ENCODE peak calls at places on chromosomes 11 and 22, in ten cellular contexts. R is heart left ventricle, S is lower lobe of right lung, A is neural progenitor cell, V is pancreas, G is dorsolateral prefrontal cortex, Z is stomach, H is right lobe of liver, C is esophagus squamous epithelium, L is left ventricle myocardium inferior. F is an unnamed sample.

GRCh38 chr11:3009481-3009880 is 17.4 kb upstream of the NAP1L4 start:
- DNase-seq in R (no peak), S (no peak), A (no peak), V (no peak), G (no peak), Z (no peak), H (no peak), C (no peak), L (no peak), F (no peak)

GRCh38 chr22:29664731-29665130 is 55.1 kb upstream of the CABP7 start:
- DNase-seq in R (no peak), S (no peak), A (no peak), V (no peak), G (no peak), Z (no peak), H (no peak), C (no peak), L (no peak), F (no peak)

GRCh38 chr11:9001736-9002135 is 2.1 kb downstream of the NRIP3 start:
- DNase-seq in R (no peak), S (no peak), A (no peak), V (no peak), G (no peak), Z (no peak), H (no peak), C (no peak), L (no peak), F (no peak)

GRCh38 chr22:39941661-39942060 is 18.5 kb upstream of the TMA7B start:
- DNase-seq in R (no peak), S (no peak), A (no peak), V (no peak), G (no peak), Z (no peak), H (no peak), C (no peak), L (no peak), F (no peak)

GRCh38 chr11:5380740-5381342 is 2.8 kb upstream of the OR51M1 start:
- DNase-seq in R (no peak), S (no peak), A (peak), V (peak), G (no peak), Z (peak), H (peak), C (no peak), L (peak), F (no peak)

GRCh38 chr22:43911351-43911750 is 12.3 kb upstream of the PNPLA3 start:
- DNase-seq in R (no peak), S (no peak), A (no peak), V (no peak), G (no peak), Z (no peak), H (no peak), C (no peak), L (no peak), F (no peak)

GRCh38 chr11:19980957-19981669 is 179.2 kb downstream of the DBX1 start:
- DNase-seq in R (no peak), S (no peak), A (no peak), V (no peak), G (no peak), Z (no peak), H (peak), C (no peak), L (no peak), F (no peak)

GRCh38 chr22:29954203-29954855 is 71.4 kb downstream of the MTMR3 start:
- DNase-seq in R (no peak), S (no peak), A (no peak), V (no peak), G (no peak), Z (no peak), H (no peak), C (no peak), L (no peak), F (no peak)

GRCh38 chr22:38699784-38700183 is 959 bp downstream of the JOSD1 start:
- DNase-seq in R (no peak), S (no peak), A (no peak), V (no peak), G (no peak), Z (no peak), H (no peak), C (no peak), L (no peak), F (no peak)

GRCh38 chr11:128458316-128458715 is 129.0 kb downstream of the ETS1 start:
- DNase-seq in R (no peak), S (no peak), A (no peak), V (no peak), G (no peak), Z (no peak), H (no peak), C (no peak), L (no peak), F (no peak)

GRCh38 chr22:46965552-46966494 is 203.4 kb downstream of the TBC1D22A start:
- DNase-seq in R (no peak), S (no peak), A (no peak), V (no peak), G (no peak), Z (no peak), H (no peak), C (no peak), L (no peak), F (peak)

GRCh38 chr22:42630211-42630610 is 10.2 kb downstream of the ATP5MGL start:
- DNase-seq in R (no peak), S (no peak), A (no peak), V (no peak), G (no peak), Z (no peak), H (no peak), C (no peak), L (no peak), F (no peak)

GRCh38 chr22:42633013-42633412 is 7.4 kb downstream of the ATP5MGL start:
- DNase-seq in R (no peak), S (no peak), A (no peak), V (no peak), G (no peak), Z (no peak), H (no peak), C (no peak), L (no peak), F (no peak)

GRCh38 chr22:42630901-42631602 is 9.3 kb downstream of the ATP5MGL start:
- DNase-seq in R (no peak), S (no peak), A (no peak), V (no peak), G (no peak), Z (no peak), H (no peak), C (no peak), L (no peak), F (no peak)

GRCh38 chr22:42635531-42635930 is 4.9 kb downstream of the ATP5MGL start:
- DNase-seq in R (peak), S (no peak), A (no peak), V (no peak), G (no peak), Z (peak), H (no peak), C (no peak), L (peak), F (peak)

GRCh38 chr22:42632096-42632495 is 8.3 kb downstream of the ATP5MGL start:
- DNase-seq in R (no peak), S (no peak), A (peak), V (no peak), G (no peak), Z (no peak), H (no peak), C (no peak), L (no peak), F (no peak)
- TF ChIP-seq CTCF in R (peak), S (no peak), A (peak), V (no peak), G (no peak), Z (no peak), H (peak), C (no peak), L (peak), F (peak)

GRCh38 chr11:33668468-33668825 is 32.2 kb downstream of the C11orf91 start:
- DNase-seq in R (no peak), S (no peak), A (no peak), V (no peak), G (no peak), Z (no peak), H (no peak), C (no peak), L (no peak), F (no peak)
- H3K27ac ChIP-seq in R (no peak), S (no peak), A (no peak), V (no peak), G (no peak), Z (no peak), H (no peak), C (peak), L (no peak), F (no peak)

GRCh38 chr22:22752199-22752555 is 107.8 kb downstream of the GGTLC2 start:
- DNase-seq in R (no peak), S (no peak), A (no peak), V (no peak), G (no peak), Z (no peak), H (no peak), C (no peak), L (no peak), F (no peak)

GRCh38 chr22:22751043-22751603 is 106.7 kb downstream of the GGTLC2 start:
- DNase-seq in R (no peak), S (no peak), A (no peak), V (no peak), G (no peak), Z (no peak), H (no peak), C (no peak), L (no peak), F (no peak)

GRCh38 chr22:22754268-22754657 is 109.8 kb downstream of the GGTLC2 start:
- DNase-seq in R (no peak), S (no peak), A (no peak), V (no peak), G (no peak), Z (no peak), H (no peak), C (no peak), L (no peak), F (no peak)

GRCh38 chr22:22753526-22754267 is 109.3 kb downstream of the GGTLC2 start:
- DNase-seq in R (no peak), S (no peak), A (peak), V (peak), G (no peak), Z (peak), H (peak), C (no peak), L (no peak), F (peak)

DNA sequence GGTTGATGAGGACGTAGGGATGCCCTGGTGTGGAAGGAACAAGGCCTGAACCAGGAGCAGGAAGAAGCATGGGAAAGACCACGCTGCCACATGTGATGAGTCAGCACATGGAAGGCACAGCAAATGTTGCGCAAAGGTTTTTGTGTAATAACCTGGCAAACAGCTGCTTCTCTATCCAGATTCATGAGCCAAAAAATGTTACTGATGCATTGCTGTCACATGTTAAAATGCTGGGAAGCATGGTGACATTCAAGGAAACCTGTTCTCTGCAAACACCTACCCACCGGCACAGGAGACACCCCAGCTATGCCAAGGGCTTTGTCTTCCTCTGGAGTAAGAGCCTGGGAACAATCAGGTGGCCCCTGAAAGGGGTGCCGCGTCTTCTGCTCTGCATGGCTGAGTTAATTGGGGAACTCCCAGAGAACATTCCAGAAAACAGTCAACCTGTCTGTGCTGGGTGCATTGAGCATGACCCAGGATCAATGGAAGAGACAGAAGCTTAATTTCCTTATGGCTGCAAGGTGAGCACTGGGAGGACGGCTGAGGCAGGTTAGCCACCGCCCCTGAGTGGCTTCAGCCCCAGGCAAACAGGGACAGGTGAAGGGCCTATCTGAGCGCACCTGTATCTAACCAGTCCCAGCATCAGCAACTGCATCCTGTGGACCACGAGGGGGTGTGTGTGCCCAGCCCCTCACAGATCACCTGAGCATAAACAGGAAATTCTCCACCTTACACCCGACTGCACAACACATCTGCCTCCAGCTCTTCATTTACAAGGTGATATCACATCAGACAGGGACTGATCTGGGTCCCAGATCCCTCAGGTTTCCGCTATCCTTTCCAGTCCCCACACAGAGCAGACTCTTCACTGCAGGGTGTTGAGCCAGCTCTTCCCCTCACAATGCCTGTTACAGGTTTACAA is 108.4 kb downstream of the GGTLC2 start:
- DNase-seq in R (no peak), S (no peak), A (no peak), V (no peak), G (no peak), Z (no peak), H (peak), C (no peak), L (no peak), F (no peak)
- H3K4me3 ChIP-seq in R (no peak), S (no peak), A (no peak), V (no peak), G (no peak), Z (no peak), H (no peak), C (no peak), L (no peak), F (no peak)

DNA sequence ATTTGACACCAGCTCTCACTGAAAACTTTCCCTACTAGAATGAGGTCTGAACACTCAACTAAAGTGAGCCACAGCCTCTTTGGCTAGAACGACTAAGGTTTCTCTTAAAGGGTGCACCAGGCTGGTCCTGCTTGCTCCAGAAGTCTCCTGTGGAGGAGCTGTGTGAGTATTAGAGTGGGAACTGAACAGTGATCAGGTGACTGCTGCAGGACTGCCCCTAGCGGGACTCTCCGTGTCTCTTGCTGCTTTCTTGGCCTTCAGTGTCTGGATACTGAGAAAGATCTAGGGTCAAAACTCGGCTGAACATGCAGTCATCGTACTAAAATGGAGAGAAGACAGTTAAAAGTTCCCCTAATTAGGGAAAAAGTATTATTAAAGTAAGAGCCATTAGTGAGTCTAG is 34.6 kb downstream of the FAM118A start:
- DNase-seq in R (no peak), S (no peak), A (peak), V (no peak), G (no peak), Z (no peak), H (no peak), C (no peak), L (no peak), F (no peak)
- TF ChIP-seq CTCF in R (peak), S (no peak), A (peak), V (no peak), G (no peak), Z (no peak), H (no peak), C (no peak), L (no peak), F (peak)

DNA sequence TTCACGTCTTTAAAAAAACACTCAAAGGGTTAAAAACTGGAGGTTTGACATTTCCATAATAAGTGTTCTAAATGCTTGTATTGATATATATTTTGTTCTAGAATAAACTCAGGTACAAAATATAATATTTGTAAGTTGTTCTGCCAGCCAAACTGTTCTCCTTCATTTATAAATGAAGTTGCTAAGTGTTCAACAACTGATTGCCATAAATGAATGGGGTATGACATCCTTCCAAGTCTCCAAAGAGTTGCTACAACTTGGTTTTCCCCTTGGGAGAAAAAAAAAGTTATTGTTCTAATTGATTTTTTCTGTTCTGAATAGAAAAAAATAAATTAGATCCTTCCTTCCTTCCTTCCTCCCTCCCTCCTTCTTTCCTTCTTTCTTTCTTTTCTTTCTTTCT is 65.4 kb upstream of the BLID start:
- DNase-seq in R (no peak), S (no peak), A (no peak), V (no peak), G (no peak), Z (no peak), H (no peak), C (no peak), L (no peak), F (no peak)
- H3K27ac ChIP-seq in R (no peak), S (no peak), A (no peak), V (no peak), G (peak), Z (no peak), H (no peak), C (peak), L (no peak), F (no peak)

GRCh38 chr22:36014539-36015072 is 14.0 kb downstream of the RBFOX2 start:
- DNase-seq in R (no peak), S (no peak), A (no peak), V (no peak), G (no peak), Z (no peak), H (no peak), C (no peak), L (no peak), F (no peak)
- H3K4me3 ChIP-seq in R (no peak), S (no peak), A (no peak), V (no peak), G (no peak), Z (no peak), H (no peak), C (no peak), L (no peak), F (no peak)